ENCODE peak calls at places on chromosomes 2 and 18, in four cellular contexts. One of them, this sample, is unnamed. For H3K27me3, the result is how much of the 10 kb centered on the place peaks cover.

GRCh38 chr2:205706769-205707375 is 24.6 kb downstream of the NRP2 start:
- DNase-seq in fibroblast of lung: peak
- DNase-seq in adrenal gland: peak
- DNase-seq in body of pancreas: no peak
- DNase-seq in this sample: peak

GRCh38 chr18:78780719-78781600 is 198.7 kb upstream of the SALL3 start:
- DNase-seq in body of pancreas: peak
- DNase-seq in fibroblast of lung: no peak
- DNase-seq in adrenal gland: no peak
- DNase-seq in this sample: no peak

GRCh38 chr2:61658841-61659780 is 121.0 kb upstream of the XPO1 start:
- DNase-seq in adrenal gland: peak
- DNase-seq in fibroblast of lung: peak
- DNase-seq in body of pancreas: no peak
- DNase-seq in this sample: no peak

GRCh38 chr2:85368921-85369320 is 14.4 kb downstream of the ELMOD3 start:
- DNase-seq in body of pancreas: no peak
- DNase-seq in adrenal gland: no peak
- DNase-seq in fibroblast of lung: no peak
- DNase-seq in this sample: no peak

GRCh38 chr2:60416221-60417008 is 137.0 kb downstream of the BCL11A start:
- DNase-seq in body of pancreas: peak
- DNase-seq in adrenal gland: peak
- DNase-seq in fibroblast of lung: peak
- DNase-seq in this sample: peak

GRCh38 chr2:144086965-144087364 is 433.0 kb downstream of the ZEB2 start:
- DNase-seq in adrenal gland: no peak
- DNase-seq in fibroblast of lung: peak
- DNase-seq in body of pancreas: no peak
- DNase-seq in this sample: no peak

GRCh38 chr18:7789853-7790552 is 222.9 kb downstream of the PTPRM start:
- DNase-seq in adrenal gland: no peak
- DNase-seq in fibroblast of lung: peak
- DNase-seq in body of pancreas: no peak
- DNase-seq in this sample: no peak

GRCh38 chr2:12543452-12544220 is 173.1 kb upstream of the TRIB2 start:
- DNase-seq in body of pancreas: no peak
- DNase-seq in fibroblast of lung: peak
- DNase-seq in adrenal gland: no peak
- DNase-seq in this sample: no peak

GRCh38 chr2:949894-950626 is 589 bp upstream of the SNTG2 start:
- DNase-seq in adrenal gland: no peak
- DNase-seq in fibroblast of lung: no peak
- DNase-seq in body of pancreas: no peak
- DNase-seq in this sample: peak

GRCh38 chr2:174699993-174700766 is 64.1 kb downstream of the CHRNA1 start:
- DNase-seq in fibroblast of lung: peak
- DNase-seq in adrenal gland: peak
- DNase-seq in body of pancreas: no peak
- DNase-seq in this sample: no peak

DNA sequence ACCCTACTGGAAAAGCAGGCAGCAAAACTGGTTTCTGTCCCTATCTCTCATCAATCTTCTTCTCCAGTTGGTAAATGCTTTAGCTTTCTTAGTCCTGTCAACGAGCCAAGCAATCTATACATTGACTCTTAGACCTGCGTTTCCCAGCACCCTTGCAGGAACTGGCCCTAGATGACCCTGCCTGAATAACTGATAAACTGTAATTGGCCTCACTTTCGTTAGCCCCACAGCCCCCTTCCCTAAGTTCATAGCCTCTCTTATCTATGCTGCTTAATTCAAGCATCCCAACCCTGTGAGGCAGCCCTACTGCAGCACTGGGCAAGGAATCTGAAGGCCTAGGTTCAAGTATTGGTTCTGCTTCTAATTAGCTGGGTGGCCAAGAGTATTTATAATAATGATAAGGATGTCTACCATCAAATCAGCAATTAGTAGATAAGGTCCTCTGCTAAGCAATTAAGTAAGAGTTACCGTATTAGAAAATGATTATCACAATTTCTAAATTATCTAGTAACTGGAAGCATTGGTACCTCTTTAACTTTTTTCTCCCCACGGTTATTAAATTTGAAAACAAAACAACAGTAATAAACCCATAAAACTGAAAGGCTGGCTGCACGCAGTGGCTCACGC is 86.4 kb upstream of the RMDN2 start:
- DNase-seq in body of pancreas: no peak
- DNase-seq in adrenal gland: no peak
- DNase-seq in fibroblast of lung: no peak
- DNase-seq in this sample: no peak
- H3K4me3 ChIP-seq in body of pancreas: no peak
- H3K4me3 ChIP-seq in adrenal gland: no peak
- H3K4me3 ChIP-seq in fibroblast of lung: no peak
- H3K4me3 ChIP-seq in this sample: no peak

GRCh38 chr2:197122821-197123220 is 187.8 kb downstream of the ANKRD44 start:
- DNase-seq in adrenal gland: no peak
- DNase-seq in body of pancreas: no peak
- DNase-seq in fibroblast of lung: no peak
- DNase-seq in this sample: no peak
- H3K27ac ChIP-seq in adrenal gland: no peak
- H3K27ac ChIP-seq in body of pancreas: no peak
- H3K27ac ChIP-seq in fibroblast of lung: no peak
- H3K27ac ChIP-seq in this sample: no peak

GRCh38 chr2:173087793-173088493 is 12.3 kb downstream of the MAP3K20 start:
- DNase-seq in fibroblast of lung: no peak
- DNase-seq in body of pancreas: no peak
- DNase-seq in adrenal gland: no peak
- DNase-seq in this sample: no peak
- H3K27me3 ChIP-seq in fibroblast of lung: under half
- H3K27me3 ChIP-seq in body of pancreas: under half
- H3K27me3 ChIP-seq in adrenal gland: under half
- H3K27me3 ChIP-seq in this sample: under half

DNA sequence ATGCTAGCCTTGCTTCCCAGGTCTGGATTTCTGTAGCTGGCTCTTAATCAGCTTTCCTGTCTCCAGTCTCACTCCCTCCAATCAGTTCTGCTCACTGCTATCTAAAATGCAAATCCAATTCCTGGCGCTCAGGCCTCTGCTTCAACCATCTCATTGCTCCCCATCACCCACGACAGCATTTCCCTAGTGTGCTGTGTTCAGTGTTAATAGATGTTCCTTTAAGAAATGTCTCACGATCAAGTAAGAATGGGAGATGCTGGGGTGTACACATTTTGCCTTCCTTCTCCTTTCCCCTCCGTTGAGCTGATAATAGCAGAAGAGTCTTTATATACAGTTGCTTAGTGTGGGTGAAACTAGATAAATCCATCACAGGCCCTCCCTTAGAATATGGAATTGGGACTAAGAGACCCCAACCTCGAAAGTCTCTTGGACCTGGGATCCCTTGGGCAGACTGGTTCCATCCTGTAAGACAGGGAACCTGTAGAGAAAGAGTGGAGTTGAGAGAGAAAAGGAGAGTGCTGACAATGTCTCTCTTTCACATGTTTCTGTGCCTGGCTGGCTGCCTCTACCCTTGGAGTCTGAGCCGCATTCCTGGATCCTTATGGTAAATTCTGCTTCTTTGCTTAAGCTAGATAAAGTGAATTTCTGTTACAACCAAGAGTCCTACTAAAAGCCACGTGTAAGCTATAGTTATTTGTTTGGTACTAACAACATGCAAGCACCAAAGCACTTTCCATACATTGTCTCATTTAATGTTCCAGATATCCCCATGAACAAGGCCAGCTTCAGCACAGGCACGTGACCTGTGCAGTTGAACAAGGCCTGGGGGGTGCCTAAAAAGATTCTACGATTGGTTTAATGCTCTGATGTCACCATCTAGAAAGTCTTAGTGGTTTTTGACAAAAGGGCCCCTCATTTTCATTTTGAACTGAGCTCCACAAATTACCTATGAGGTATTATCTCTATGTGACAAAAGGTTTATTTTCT is 1.9 kb upstream of the PUM2 start:
- DNase-seq in adrenal gland: no peak
- DNase-seq in body of pancreas: no peak
- DNase-seq in fibroblast of lung: no peak
- DNase-seq in this sample: no peak
- H3K4me3 ChIP-seq in adrenal gland: no peak
- H3K4me3 ChIP-seq in body of pancreas: no peak
- H3K4me3 ChIP-seq in fibroblast of lung: no peak
- H3K4me3 ChIP-seq in this sample: no peak

GRCh38 chr18:48022531-48023330 is 92.3 kb upstream of the SMAD2 start:
- DNase-seq in fibroblast of lung: peak
- DNase-seq in adrenal gland: peak
- DNase-seq in body of pancreas: no peak
- DNase-seq in this sample: peak

GRCh38 chr18:48022021-48022420 is 91.6 kb upstream of the SMAD2 start:
- DNase-seq in adrenal gland: peak
- DNase-seq in fibroblast of lung: no peak
- DNase-seq in body of pancreas: no peak
- DNase-seq in this sample: no peak

GRCh38 chr18:48024009-48024512 is 93.6 kb upstream of the SMAD2 start:
- DNase-seq in body of pancreas: no peak
- DNase-seq in fibroblast of lung: no peak
- DNase-seq in adrenal gland: no peak
- DNase-seq in this sample: no peak

GRCh38 chr18:48024891-48025660 is 94.6 kb upstream of the SMAD2 start:
- DNase-seq in fibroblast of lung: no peak
- DNase-seq in adrenal gland: peak
- DNase-seq in body of pancreas: no peak
- DNase-seq in this sample: no peak

DNA sequence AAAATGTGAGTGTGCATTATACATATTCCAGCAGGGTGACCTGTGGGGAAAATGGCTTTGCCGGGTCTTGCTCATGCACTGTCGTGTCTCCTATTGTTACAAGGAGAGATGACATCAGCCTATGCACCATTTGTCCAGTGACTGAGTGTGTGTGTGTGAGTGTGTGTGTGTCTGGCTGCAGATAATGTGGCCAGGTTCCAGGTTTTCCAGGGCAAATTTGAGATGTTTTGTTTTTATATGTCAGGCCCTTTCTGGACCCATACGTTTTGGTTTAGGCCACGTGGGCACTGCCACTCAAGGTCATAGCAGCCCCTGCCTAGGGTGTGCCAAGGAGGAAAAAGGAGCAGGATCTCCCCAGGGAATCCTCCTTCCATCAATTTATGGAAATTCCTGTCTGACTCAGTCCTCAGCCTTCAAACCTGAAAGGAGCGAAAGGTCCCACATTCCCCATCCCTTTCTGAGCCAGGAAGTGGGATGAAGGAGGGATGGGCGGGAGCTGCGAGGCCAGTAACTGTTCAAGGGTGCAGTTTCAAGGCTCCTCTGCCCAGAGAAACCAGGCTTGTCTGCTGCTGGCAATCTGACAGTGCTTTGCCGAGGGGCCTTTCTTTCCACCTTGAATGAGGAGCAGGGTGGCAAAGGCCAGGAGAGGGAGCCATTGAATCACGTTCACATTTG is 93.0 kb upstream of the SMAD2 start:
- DNase-seq in adrenal gland: peak
- DNase-seq in body of pancreas: no peak
- DNase-seq in fibroblast of lung: no peak
- DNase-seq in this sample: peak
- H3K27ac ChIP-seq in adrenal gland: peak
- H3K27ac ChIP-seq in body of pancreas: no peak
- H3K27ac ChIP-seq in fibroblast of lung: no peak
- H3K27ac ChIP-seq in this sample: no peak

This sample was measured in right cardiac atrium.